ENCODE peak calls at places on chromosomes 16 and 17, in ten cellular contexts. E, N, W, Q, D, Z, K, A, F and M are unnamed samples. For H3K4me1, the result is how much of the 10 kb centered on the place peaks cover.

GRCh38 chr17:29143894-29144293 is 36.3 kb downstream of the MYO18A start:
- DNase-seq in Q (no peak), W (peak), E (no peak), K (no peak), F (peak), N (peak), Z (peak), D (no peak), A (no peak), M (peak)

GRCh38 chr17:28065706-28066105 is 23.2 kb downstream of the NLK start:
- DNase-seq in N (no peak), K (no peak), Z (peak), D (no peak), E (no peak), Q (no peak), A (no peak), W (no peak), F (no peak), M (no peak)

GRCh38 chr17:3723556-3724372 is at the start of gene HASPIN:
- DNase-seq in K (peak), Q (no peak), A (peak), N (peak), W (peak), Z (peak), F (peak), E (peak), D (peak), M (peak)

GRCh38 chr16:31456988-31457360 is 2.3 kb upstream of the ARMC5 start:
- DNase-seq in D (no peak), Z (no peak), N (no peak), F (peak), Q (no peak), A (no peak), W (no peak), K (no peak), E (peak), M (no peak)

GRCh38 chr16:66508914-66509496 is 40.9 kb downstream of the TK2 start:
- DNase-seq in A (no peak), W (no peak), N (no peak), Z (no peak), Q (no peak), D (peak), K (no peak), E (peak), F (no peak), M (no peak)

GRCh38 chr16:85273293-85273692 is 161.0 kb upstream of the CIBAR2 start:
- DNase-seq in A (no peak), F (no peak), E (no peak), N (no peak), K (no peak), Z (no peak), Q (no peak), W (no peak), D (no peak), M (no peak)

GRCh38 chr17:40303009-40303657 is 5.8 kb upstream of the RARA start:
- DNase-seq in A (peak), E (no peak), Z (peak), N (peak), K (no peak), D (peak), W (peak), F (peak), Q (peak), M (peak)

GRCh38 chr16:12062343-12063003 is 85.9 kb downstream of the SNX29 start:
- DNase-seq in D (no peak), Q (peak), F (peak), E (peak), Z (peak), N (no peak), W (peak), K (peak), A (peak), M (peak)

GRCh38 chr17:728911-729310 is 3.5 kb upstream of the TLCD3A start:
- DNase-seq in F (no peak), N (no peak), W (peak), D (no peak), Q (no peak), K (no peak), E (no peak), A (no peak), Z (no peak), M (peak)

GRCh38 chr16:85357924-85358505 is 245.7 kb upstream of the CIBAR2 start:
- DNase-seq in A (no peak), Z (no peak), W (no peak), N (no peak), K (no peak), E (no peak), F (no peak), D (no peak), Q (no peak), M (no peak)

GRCh38 chr16:11379420-11379819 is 34.2 kb downstream of the RMI2 start:
- DNase-seq in E (no peak), Q (no peak), F (no peak), Z (peak), D (peak), W (no peak), A (no peak), K (peak), N (no peak), M (peak)

GRCh38 chr17:29640413-29640812 is 17.7 kb upstream of the CORO6 start:
- DNase-seq in D (no peak), K (no peak), N (no peak), F (peak), A (no peak), Z (peak), W (peak), Q (no peak), E (no peak), M (no peak)

GRCh38 chr17:28385037-28385797 is 13.7 kb downstream of the SARM1 start:
- DNase-seq in D (no peak), E (no peak), A (no peak), K (no peak), Q (no peak), F (no peak), W (no peak), Z (no peak), N (peak), M (peak)

GRCh38 chr17:50470451-50470850 is 1.8 kb upstream of the CHAD start:
- DNase-seq in K (peak), A (no peak), F (no peak), D (no peak), Z (no peak), Q (no peak), E (no peak), N (no peak), W (no peak), M (no peak)

GRCh38 chr17:62807812-62808575 is at the start of gene MARCHF10:
- DNase-seq in K (no peak), W (no peak), Z (no peak), D (peak), A (peak), F (peak), Q (no peak), N (peak), E (no peak), M (peak)

GRCh38 chr17:43880420-43880991 is 26.8 kb downstream of the MPP2 start:
- DNase-seq in F (peak), K (no peak), A (no peak), Z (no peak), Q (peak), W (peak), E (no peak), D (peak), N (peak), M (peak)

GRCh38 chr16:72876221-72876620 is 171.7 kb downstream of the ZFHX3 start:
- DNase-seq in Z (peak), D (peak), W (peak), K (no peak), Q (no peak), E (peak), A (no peak), N (no peak), F (no peak), M (no peak)

GRCh38 chr16:69089091-69089912 is 16.2 kb upstream of the HAS3 start:
- DNase-seq in N (peak), Z (peak), D (no peak), F (peak), E (no peak), A (no peak), Q (no peak), W (no peak), K (no peak), M (no peak)

GRCh38 chr17:42667088-42667951 is 8.2 kb downstream of the TUBG2 start:
- DNase-seq in Z (peak), Q (no peak), E (peak), A (peak), K (peak), F (no peak), N (no peak), W (peak), D (peak), M (peak)

GRCh38 chr17:28544402-28545140 is 7.9 kb downstream of the UNC119 start:
- DNase-seq in Z (no peak), A (no peak), K (no peak), F (peak), Q (no peak), N (no peak), W (no peak), D (no peak), E (no peak), M (no peak)

GRCh38 chr16:12709807-12710206 is 93.9 kb downstream of the CPPED1 start:
- DNase-seq in W (no peak), Z (no peak), N (no peak), A (no peak), Q (no peak), E (no peak), D (no peak), F (no peak), K (no peak), M (no peak)

GRCh38 chr16:27993587-27993986 is 69.9 kb downstream of the GSG1L start:
- DNase-seq in W (no peak), E (peak), D (no peak), Z (no peak), K (no peak), N (no peak), F (no peak), A (no peak), Q (no peak), M (no peak)

GRCh38 chr17:4881761-4882555 is 17.4 kb upstream of the C17orf107 start:
- DNase-seq in E (no peak), Z (peak), Q (peak), A (peak), N (peak), K (peak), W (peak), F (peak), D (no peak), M (peak)

GRCh38 chr17:75060434-75061054 is 13.5 kb downstream of the KCTD2 start:
- DNase-seq in W (no peak), N (no peak), A (no peak), K (no peak), F (no peak), E (no peak), D (no peak), Z (no peak), Q (no peak), M (no peak)

GRCh38 chr17:60392845-60393702 is 1.1 kb upstream of the USP32 start:
- DNase-seq in Z (peak), E (no peak), K (peak), Q (no peak), F (peak), D (peak), W (peak), N (peak), A (peak), M (peak)

GRCh38 chr17:19596869-19597268 is 51.7 kb upstream of the ALDH3A2 start:
- DNase-seq in W (no peak), F (no peak), D (no peak), A (no peak), Z (no peak), E (no peak), N (no peak), K (no peak), Q (no peak), M (no peak)

GRCh38 chr16:78469787-78470186 is 370.3 kb downstream of the WWOX start:
- DNase-seq in K (no peak), D (no peak), W (no peak), E (no peak), Q (no peak), A (no peak), F (peak), N (no peak), Z (no peak), M (no peak)

GRCh38 chr16:50816901-50817555 is 75.1 kb downstream of the CYLD start:
- DNase-seq in Q (no peak), F (no peak), A (no peak), Z (no peak), D (peak), E (no peak), W (no peak), K (no peak), N (no peak), M (no peak)

GRCh38 chr17:56861899-56862298 is 27.9 kb downstream of the DGKE start:
- DNase-seq in K (no peak), Z (no peak), D (no peak), N (no peak), E (no peak), F (no peak), W (no peak), A (no peak), Q (no peak), M (no peak)

GRCh38 chr16:79042886-79043285 is 557.7 kb downstream of the MAF start:
- DNase-seq in K (no peak), D (no peak), Z (no peak), W (no peak), E (no peak), A (no peak), N (no peak), Q (no peak), F (no peak), M (no peak)

GRCh38 chr17:18858567-18859245 is 775 bp downstream of the PRPSAP2 start:
- DNase-seq in W (peak), A (no peak), Q (no peak), E (no peak), N (no peak), F (no peak), K (no peak), D (no peak), Z (no peak), M (peak)

GRCh38 chr17:38921756-38922411 is 3.5 kb upstream of the LASP1NB start:
- DNase-seq in E (peak), A (no peak), Z (no peak), Q (no peak), K (peak), F (no peak), D (peak), W (no peak), N (no peak), M (no peak)

GRCh38 chr16:27838536-27839175 is 224.9 kb downstream of the GSG1L start:
- DNase-seq in N (no peak), A (no peak), E (no peak), Z (no peak), K (no peak), F (no peak), D (no peak), Q (no peak), W (no peak), M (no peak)

GRCh38 chr16:88499836-88500251 is 46.8 kb downstream of the ZFPM1 start:
- DNase-seq in K (no peak), F (no peak), Z (no peak), A (no peak), E (no peak), Q (no peak), W (no peak), N (no peak), D (no peak), M (no peak)

GRCh38 chr17:2178798-2179505 is 124.0 kb downstream of the HIC1 start:
- DNase-seq in E (peak), W (no peak), D (no peak), N (no peak), Q (no peak), F (no peak), Z (no peak), A (no peak), K (no peak), M (no peak)
- H3K4me1 ChIP-seq in E (half or more), W (under half), D (half or more), N (under half), Q (under half), F (under half), Z (half or more), A (half or more), K (under half), M (under half)

DNA sequence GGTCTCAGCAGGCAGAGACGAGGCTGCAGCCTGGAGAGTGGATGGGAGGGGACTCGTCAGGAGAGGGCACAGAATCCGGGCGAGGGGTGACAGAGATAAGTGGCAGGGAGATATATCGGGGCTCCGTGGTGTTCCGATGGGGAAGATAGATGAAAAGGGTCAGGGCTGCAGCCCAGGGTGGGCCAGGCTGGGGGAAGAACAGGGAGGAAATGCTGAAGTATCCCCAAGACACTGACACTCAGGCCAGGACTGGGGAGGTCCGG is 2.1 kb downstream of the LGALS3BP start:
- DNase-seq in Z (no peak), K (no peak), N (no peak), F (no peak), D (no peak), W (no peak), E (no peak), A (no peak), Q (no peak), M (no peak)
- H3K4me1 ChIP-seq in Z (under half), K (under half), N (under half), F (under half), D (under half), W (half or more), E (half or more), A (under half), Q (under half), M (under half)

GRCh38 chr17:45177563-45177962 is 15.9 kb downstream of the HEXIM2 start:
- DNase-seq in W (no peak), K (no peak), A (no peak), E (no peak), F (no peak), D (no peak), Z (no peak), N (no peak), Q (no peak), M (no peak)
- H3K4me1 ChIP-seq in W (under half), K (under half), A (under half), E (under half), F (under half), D (under half), Z (under half), N (under half), Q (under half), M (under half)

GRCh38 chr16:57480754-57481230 is 5.5 kb downstream of the DOK4 start:
- DNase-seq in K (no peak), N (no peak), W (no peak), E (peak), A (no peak), D (no peak), Q (no peak), F (no peak), Z (no peak), M (no peak)
- H3K4me1 ChIP-seq in K (under half), N (under half), W (half or more), E (half or more), A (under half), D (under half), Q (under half), F (under half), Z (under half), M (under half)

DNA sequence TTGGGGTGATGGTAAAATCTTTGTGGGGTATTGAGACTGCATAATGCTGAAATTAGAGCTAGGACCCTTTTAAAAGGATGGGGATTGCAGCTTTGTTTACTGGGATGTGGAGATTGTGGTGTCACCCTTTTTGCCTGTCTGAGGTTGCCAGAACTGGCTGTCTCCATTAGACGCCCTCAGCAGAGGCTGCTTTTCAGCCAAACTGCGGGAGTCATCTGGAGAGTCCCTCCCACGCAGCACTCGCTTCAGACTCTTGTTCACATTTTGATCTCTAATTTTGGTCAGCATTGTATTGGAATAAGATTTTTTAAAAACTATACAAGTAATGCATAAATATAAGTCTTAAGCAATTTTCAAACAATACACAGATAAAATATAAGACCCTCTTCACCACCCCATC is 27.9 kb upstream of the JPT2 start:
- DNase-seq in Z (no peak), E (no peak), Q (no peak), A (no peak), W (no peak), K (no peak), D (no peak), N (no peak), F (no peak), M (no peak)
- H3K4me1 ChIP-seq in Z (under half), E (under half), Q (under half), A (under half), W (under half), K (under half), D (under half), N (under half), F (under half), M (under half)

GRCh38 chr17:65593092-65593869 is 31.8 kb upstream of the AXIN2 start:
- DNase-seq in Z (no peak), N (no peak), E (no peak), K (no peak), A (no peak), D (no peak), Q (no peak), F (peak), W (no peak), M (no peak)

GRCh38 chr17:65592131-65592965 is 30.9 kb upstream of the AXIN2 start:
- DNase-seq in F (no peak), Z (no peak), K (no peak), E (no peak), Q (no peak), A (no peak), D (no peak), N (no peak), W (no peak), M (no peak)

GRCh38 chr17:65594585-65594940 is 33.1 kb upstream of the AXIN2 start:
- DNase-seq in D (no peak), F (no peak), Q (no peak), K (no peak), W (peak), A (no peak), Z (peak), N (no peak), E (no peak), M (no peak)

GRCh38 chr17:65593870-65594584 is 32.6 kb upstream of the AXIN2 start:
- DNase-seq in W (peak), A (no peak), E (no peak), K (no peak), Q (no peak), N (peak), Z (peak), D (no peak), F (peak), M (no peak)

GRCh38 chr17:65595071-65595655 is 33.7 kb upstream of the AXIN2 start:
- DNase-seq in D (no peak), W (no peak), Z (no peak), A (no peak), E (no peak), K (no peak), Q (no peak), N (no peak), F (no peak), M (no peak)
- H3K4me1 ChIP-seq in D (under half), W (under half), Z (under half), A (under half), E (under half), K (under half), Q (under half), N (under half), F (under half), M (under half)

DNA sequence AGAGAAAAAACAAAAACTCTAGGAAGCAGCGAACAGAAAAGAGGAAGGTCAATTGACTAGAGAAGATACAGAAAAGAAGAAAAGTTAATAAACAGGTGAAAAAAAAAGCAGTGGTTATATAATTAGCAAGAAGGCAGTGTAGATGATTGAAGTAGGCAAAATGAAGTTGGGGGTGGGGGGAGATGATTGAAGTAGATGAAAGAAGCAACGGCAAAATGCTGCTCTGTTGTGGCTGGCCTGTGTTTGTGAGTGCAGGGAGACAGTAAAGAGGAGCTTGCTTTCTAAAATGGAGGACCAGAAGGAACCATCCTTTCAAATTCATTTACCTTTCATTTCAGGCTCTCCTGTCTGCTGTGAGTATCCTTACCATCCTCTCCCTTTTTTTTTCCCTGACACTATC is 3.6 kb downstream of the EVI2B start:
- DNase-seq in K (no peak), W (no peak), N (no peak), F (no peak), Z (no peak), A (no peak), E (no peak), Q (no peak), D (no peak), M (no peak)
- H3K4me1 ChIP-seq in K (under half), W (under half), N (under half), F (under half), Z (under half), A (under half), E (under half), Q (under half), D (under half), M (under half)